ENCODE peak calls at places on chromosome 15, in nine cellular contexts. A is GM20000; Z is uterus; R is suprapubic skin; E is nucleus accumbens; T is NCI-H510A treated with DMSO at 0.1 percent for 48 hours; U is NCI-H1417; H is activated T-helper 1 cell treated with Interleukin-2 at 50 U/mL for 16 hours; P is activated CD8-positive, alpha-beta memory T cell treated with anti-CD3 and anti-CD28 coated beads for 48 hours. J is an unnamed sample.

GRCh38 chr15:65931221-65931620 is 61.9 kb downstream of the RAB11A start:
- DNase-seq in A (no peak), Z (no peak), E (no peak), H (no peak), T (no peak), P (no peak), R (no peak), U (no peak), J (no peak)

GRCh38 chr15:100468265-100468664 is 60.5 kb downstream of the CERS3 start:
- DNase-seq in Z (peak; percentile 37), A (no peak), T (no peak), R (no peak), U (no peak), E (no peak), H (no peak), P (no peak), J (no peak)

GRCh38 chr15:41115088-41115651 is 910 bp downstream of the INO80 start:
- DNase-seq in P (no peak), T (no peak), U (peak; percentile 47), R (no peak), Z (no peak), A (peak; percentile 77), E (no peak), H (no peak), J (peak; percentile 53)

GRCh38 chr15:25717861-25718504 is 145.1 kb downstream of the ATP10A start:
- DNase-seq in U (no peak), R (no peak), P (no peak), H (no peak), Z (no peak), A (no peak), E (no peak), T (no peak), J (no peak)

GRCh38 chr15:67834593-67835348 is 5.1 kb downstream of the RNU6-1 start:
- DNase-seq in Z (no peak), U (no peak), P (no peak), T (no peak), R (peak; percentile 70), H (no peak), E (no peak), A (no peak), J (no peak)

GRCh38 chr15:66943456-66944095 is 121.8 kb upstream of the SMAD3 start:
- DNase-seq in Z (no peak), E (no peak), R (peak; percentile 58), U (peak; percentile 88), A (no peak), T (peak; percentile 10), P (no peak), H (no peak), J (no peak)

GRCh38 chr15:42820811-42821210 is 83.9 kb upstream of the CDAN1 start:
- DNase-seq in Z (no peak), A (no peak), P (no peak), H (no peak), U (no peak), T (no peak), E (no peak), R (no peak), J (no peak)

GRCh38 chr15:25947336-25948080 is 84.4 kb upstream of the ATP10A start:
- DNase-seq in R (no peak), E (no peak), T (peak; percentile 43), H (no peak), U (peak; percentile 39), P (no peak), Z (no peak), A (no peak), J (no peak)

GRCh38 chr15:72199721-72200212 is 2.2 kb upstream of the GRAMD2A start:
- DNase-seq in R (peak; percentile 81), T (peak; percentile 70), H (peak; percentile 53), U (peak; percentile 86), E (no peak), P (no peak), Z (peak; percentile 73), A (peak; percentile 83), J (peak; percentile 87)

J was measured in SK-N-SH.